ENCODE peak calls at places on chromosome 14, in nine cellular contexts. One of them, this sample, is unnamed. For H3K4me1 and H3K9me3, the result is how much of the 10 kb centered on the place peaks cover.

GRCh38 chr14:36281309-36281708 is 39.1 kb downstream of the MBIP start:
- DNase-seq in K562: peak
- DNase-seq in stomach: no peak
- DNase-seq in GM12878: no peak
- DNase-seq in upper lobe of left lung: no peak
- DNase-seq in SK-N-SH: no peak
- DNase-seq in transverse colon: no peak
- DNase-seq in endothelial cell of umbilical vein: no peak
- DNase-seq in HepG2: peak
- DNase-seq in this sample: no peak

GRCh38 chr14:56358265-56358664 is 221.3 kb upstream of the TMEM260 start:
- DNase-seq in GM12878: no peak
- DNase-seq in endothelial cell of umbilical vein: no peak
- DNase-seq in SK-N-SH: no peak
- DNase-seq in transverse colon: no peak
- DNase-seq in HepG2: no peak
- DNase-seq in K562: no peak
- DNase-seq in upper lobe of left lung: no peak
- DNase-seq in stomach: no peak
- DNase-seq in this sample: no peak

GRCh38 chr14:52314521-52315354 is 626 bp downstream of the PTGER2 start:
- DNase-seq in HepG2: no peak
- DNase-seq in GM12878: no peak
- DNase-seq in SK-N-SH: peak
- DNase-seq in transverse colon: peak
- DNase-seq in endothelial cell of umbilical vein: peak
- DNase-seq in upper lobe of left lung: peak
- DNase-seq in K562: no peak
- DNase-seq in stomach: peak
- DNase-seq in this sample: no peak

GRCh38 chr14:104428333-104428851 is 151.2 kb upstream of the C14orf180 start:
- DNase-seq in stomach: peak
- DNase-seq in HepG2: no peak
- DNase-seq in transverse colon: no peak
- DNase-seq in K562: no peak
- DNase-seq in SK-N-SH: no peak
- DNase-seq in endothelial cell of umbilical vein: no peak
- DNase-seq in GM12878: no peak
- DNase-seq in upper lobe of left lung: peak
- DNase-seq in this sample: no peak

GRCh38 chr14:99354166-99354875 is 82.3 kb upstream of the BCL11B start:
- DNase-seq in K562: no peak
- DNase-seq in transverse colon: no peak
- DNase-seq in upper lobe of left lung: no peak
- DNase-seq in endothelial cell of umbilical vein: no peak
- DNase-seq in HepG2: no peak
- DNase-seq in SK-N-SH: no peak
- DNase-seq in stomach: no peak
- DNase-seq in GM12878: no peak
- DNase-seq in this sample: no peak

GRCh38 chr14:79018846-79019245 is 848.7 kb downstream of the NRXN3 start:
- DNase-seq in K562: no peak
- DNase-seq in upper lobe of left lung: no peak
- DNase-seq in HepG2: no peak
- DNase-seq in SK-N-SH: no peak
- DNase-seq in endothelial cell of umbilical vein: peak
- DNase-seq in GM12878: no peak
- DNase-seq in stomach: no peak
- DNase-seq in transverse colon: no peak
- DNase-seq in this sample: no peak

GRCh38 chr14:89667983-89668382 is 250.9 kb upstream of the FOXN3 start:
- DNase-seq in GM12878: no peak
- DNase-seq in K562: no peak
- DNase-seq in upper lobe of left lung: no peak
- DNase-seq in HepG2: no peak
- DNase-seq in stomach: no peak
- DNase-seq in endothelial cell of umbilical vein: no peak
- DNase-seq in SK-N-SH: no peak
- DNase-seq in transverse colon: no peak
- DNase-seq in this sample: no peak

GRCh38 chr14:20632831-20633771 is 8.4 kb downstream of the OR6S1 start:
- DNase-seq in endothelial cell of umbilical vein: peak
- DNase-seq in upper lobe of left lung: no peak
- DNase-seq in GM12878: peak
- DNase-seq in stomach: peak
- DNase-seq in SK-N-SH: peak
- DNase-seq in transverse colon: peak
- DNase-seq in HepG2: peak
- DNase-seq in K562: peak
- DNase-seq in this sample: no peak

GRCh38 chr14:50318031-50318626 is 6.0 kb downstream of the DMAC2L start:
- DNase-seq in SK-N-SH: peak
- DNase-seq in K562: peak
- DNase-seq in transverse colon: no peak
- DNase-seq in stomach: no peak
- DNase-seq in endothelial cell of umbilical vein: peak
- DNase-seq in HepG2: peak
- DNase-seq in upper lobe of left lung: no peak
- DNase-seq in GM12878: no peak
- DNase-seq in this sample: no peak

GRCh38 chr14:39339003-39339402 is 93.2 kb downstream of the FBXO33 start:
- DNase-seq in HepG2: peak
- DNase-seq in K562: peak
- DNase-seq in upper lobe of left lung: no peak
- DNase-seq in transverse colon: no peak
- DNase-seq in GM12878: no peak
- DNase-seq in stomach: peak
- DNase-seq in endothelial cell of umbilical vein: no peak
- DNase-seq in SK-N-SH: no peak
- DNase-seq in this sample: no peak

GRCh38 chr14:104582005-104582404 is 2.4 kb downstream of the C14orf180 start:
- DNase-seq in SK-N-SH: no peak
- DNase-seq in GM12878: no peak
- DNase-seq in transverse colon: no peak
- DNase-seq in K562: peak
- DNase-seq in upper lobe of left lung: no peak
- DNase-seq in endothelial cell of umbilical vein: no peak
- DNase-seq in HepG2: no peak
- DNase-seq in stomach: peak
- DNase-seq in this sample: no peak

GRCh38 chr14:72682188-72682587 is 211.7 kb downstream of the DPF3 start:
- DNase-seq in K562: no peak
- DNase-seq in stomach: no peak
- DNase-seq in endothelial cell of umbilical vein: no peak
- DNase-seq in transverse colon: no peak
- DNase-seq in SK-N-SH: peak
- DNase-seq in upper lobe of left lung: no peak
- DNase-seq in GM12878: no peak
- DNase-seq in HepG2: no peak
- DNase-seq in this sample: no peak

GRCh38 chr14:68403191-68403781 is 389.6 kb downstream of the ZFP36L1 start:
- DNase-seq in SK-N-SH: no peak
- DNase-seq in GM12878: no peak
- DNase-seq in upper lobe of left lung: no peak
- DNase-seq in stomach: no peak
- DNase-seq in HepG2: no peak
- DNase-seq in K562: no peak
- DNase-seq in endothelial cell of umbilical vein: peak
- DNase-seq in transverse colon: no peak
- DNase-seq in this sample: no peak

GRCh38 chr14:21647380-21647779 is 6.3 kb upstream of the OR4E2 start:
- DNase-seq in stomach: no peak
- DNase-seq in SK-N-SH: no peak
- DNase-seq in GM12878: no peak
- DNase-seq in upper lobe of left lung: no peak
- DNase-seq in HepG2: no peak
- DNase-seq in K562: no peak
- DNase-seq in endothelial cell of umbilical vein: peak
- DNase-seq in transverse colon: no peak
- DNase-seq in this sample: peak
- H3K4me1 ChIP-seq in stomach: under half
- H3K4me1 ChIP-seq in SK-N-SH: under half
- H3K4me1 ChIP-seq in GM12878: under half
- H3K4me1 ChIP-seq in upper lobe of left lung: under half
- H3K4me1 ChIP-seq in HepG2: under half
- H3K4me1 ChIP-seq in K562: under half
- H3K4me1 ChIP-seq in endothelial cell of umbilical vein: under half
- H3K4me1 ChIP-seq in transverse colon: under half
- H3K4me1 ChIP-seq in this sample: under half

GRCh38 chr14:22886500-22887259 is 3.7 kb downstream of the REM2 start:
- DNase-seq in endothelial cell of umbilical vein: peak
- DNase-seq in GM12878: peak
- DNase-seq in SK-N-SH: peak
- DNase-seq in transverse colon: peak
- DNase-seq in stomach: peak
- DNase-seq in K562: peak
- DNase-seq in upper lobe of left lung: peak
- DNase-seq in HepG2: no peak
- DNase-seq in this sample: peak
- TF ChIP-seq POLR2AphosphoS5 in endothelial cell of umbilical vein: no peak
- TF ChIP-seq POLR2AphosphoS5 in GM12878: no peak
- TF ChIP-seq POLR2AphosphoS5 in SK-N-SH: peak
- TF ChIP-seq POLR2AphosphoS5 in transverse colon: peak
- TF ChIP-seq POLR2AphosphoS5 in stomach: no peak
- TF ChIP-seq POLR2AphosphoS5 in K562: peak
- TF ChIP-seq POLR2AphosphoS5 in upper lobe of left lung: no peak
- TF ChIP-seq POLR2AphosphoS5 in HepG2: no peak
- TF ChIP-seq POLR2AphosphoS5 in this sample: no peak

DNA sequence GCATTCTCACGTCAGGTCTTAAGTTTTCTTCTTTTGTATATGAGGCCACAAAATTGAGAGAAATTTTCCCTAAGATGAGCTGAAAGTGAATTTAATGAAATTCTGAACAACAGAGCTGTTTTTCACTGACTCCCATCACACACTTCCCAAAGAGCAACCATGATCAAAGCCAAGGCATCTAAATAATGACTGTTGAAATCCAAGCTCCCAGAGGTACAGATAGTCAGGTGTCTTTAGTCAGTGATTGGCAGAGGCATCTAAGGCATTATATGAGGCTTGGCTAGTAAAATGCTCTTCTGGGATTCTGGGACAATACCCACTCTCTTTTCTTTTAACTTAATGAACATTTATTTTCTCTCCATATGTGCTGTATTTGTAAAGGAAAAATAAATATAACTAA is 1.0 kb upstream of the SSTR1 start:
- DNase-seq in GM12878: no peak
- DNase-seq in HepG2: no peak
- DNase-seq in transverse colon: no peak
- DNase-seq in endothelial cell of umbilical vein: no peak
- DNase-seq in upper lobe of left lung: no peak
- DNase-seq in K562: no peak
- DNase-seq in SK-N-SH: no peak
- DNase-seq in stomach: no peak
- DNase-seq in this sample: no peak
- H3K9me3 ChIP-seq in GM12878: under half
- H3K9me3 ChIP-seq in HepG2: under half
- H3K9me3 ChIP-seq in transverse colon: under half
- H3K9me3 ChIP-seq in endothelial cell of umbilical vein: under half
- H3K9me3 ChIP-seq in upper lobe of left lung: under half
- H3K9me3 ChIP-seq in K562: under half
- H3K9me3 ChIP-seq in SK-N-SH: under half
- H3K9me3 ChIP-seq in stomach: under half
- H3K9me3 ChIP-seq in this sample: under half

GRCh38 chr14:55124774-55125372 is 4.2 kb upstream of the LGALS3 start:
- DNase-seq in stomach: no peak
- DNase-seq in upper lobe of left lung: no peak
- DNase-seq in transverse colon: no peak
- DNase-seq in K562: no peak
- DNase-seq in HepG2: no peak
- DNase-seq in SK-N-SH: no peak
- DNase-seq in GM12878: no peak
- DNase-seq in endothelial cell of umbilical vein: no peak
- DNase-seq in this sample: no peak
- H3K4me1 ChIP-seq in stomach: under half
- H3K4me1 ChIP-seq in upper lobe of left lung: under half
- H3K4me1 ChIP-seq in transverse colon: under half
- H3K4me1 ChIP-seq in K562: under half
- H3K4me1 ChIP-seq in HepG2: under half
- H3K4me1 ChIP-seq in SK-N-SH: under half
- H3K4me1 ChIP-seq in GM12878: under half
- H3K4me1 ChIP-seq in endothelial cell of umbilical vein: under half
- H3K4me1 ChIP-seq in this sample: under half